ENCODE peak calls at places on chromosome 17, in six cellular contexts. T is ELR, J is cardiac fibroblast, A is PC-3, Z is posterior vena cava, R is iris pigment epithelial cell. I is an unnamed sample.

GRCh38 chr17:70767102-70767701 is 597.9 kb downstream of the KCNJ2 start:
- DNase-seq in T (peak; percentile 60), J (peak; percentile 74), A (peak; percentile 57), Z (no peak), R (peak; percentile 42), I (peak; percentile 51)

GRCh38 chr17:81381632-81382577 is 13.4 kb upstream of the BAHCC1 start:
- DNase-seq in T (no peak), J (no peak), A (no peak), Z (no peak), R (no peak), I (no peak)

GRCh38 chr17:81544281-81544974 is 7.7 kb downstream of the FAAP100 start:
- DNase-seq in T (no peak), J (no peak), A (no peak), Z (no peak), R (no peak), I (no peak)

GRCh38 chr17:81073967-81074366 is 39.0 kb downstream of the BAIAP2 start:
- DNase-seq in T (no peak), J (no peak), A (no peak), Z (no peak), R (no peak), I (no peak)

GRCh38 chr17:79843475-79843916 is 4.3 kb upstream of the CBX4 start:
- DNase-seq in T (peak; percentile 18), J (no peak), A (no peak), Z (no peak), R (peak; percentile 17), I (no peak)

GRCh38 chr17:76383645-76384221 is 676 bp upstream of the SPHK1 start:
- DNase-seq in T (peak; percentile 77), J (peak; percentile 60), A (peak; percentile 37), Z (peak; percentile 88), R (peak; percentile 59), I (peak; percentile 69)

GRCh38 chr17:46045639-46046038 is 46.6 kb downstream of the STH start:
- DNase-seq in T (peak; percentile 40), J (no peak), A (peak; percentile 51), Z (no peak), R (peak; percentile 27), I (no peak)

GRCh38 chr17:16639438-16639837 is 14.2 kb downstream of the ZNF624 start:
- DNase-seq in T (no peak), J (no peak), A (no peak), Z (no peak), R (no peak), I (no peak)

GRCh38 chr17:38751144-38751802 is 1.3 kb upstream of the PSMB3 start:
- DNase-seq in T (peak; percentile 58), J (no peak), A (peak; percentile 38), Z (no peak), R (no peak), I (no peak)

GRCh38 chr17:39979865-39980401 is 674 bp upstream of the PSMD3 start:
- DNase-seq in T (peak; percentile 64), J (peak; percentile 26), A (no peak), Z (peak; percentile 60), R (peak; percentile 54), I (peak; percentile 46)

GRCh38 chr17:38430316-38430715 is 2.1 kb downstream of the ARHGAP23 start:
- DNase-seq in T (no peak), J (peak; percentile 75), A (no peak), Z (no peak), R (peak; percentile 85), I (peak; percentile 61)

GRCh38 chr17:75920045-75920560 is 15.4 kb upstream of the MRPL38 start:
- DNase-seq in T (no peak), J (no peak), A (no peak), Z (no peak), R (no peak), I (no peak)

GRCh38 chr17:28655160-28655559 is 6.5 kb downstream of the SDF2 start:
- DNase-seq in T (no peak), J (no peak), A (no peak), Z (peak; percentile 17), R (no peak), I (no peak)

GRCh38 chr17:5540321-5540720 is 44.0 kb downstream of the NLRP1 start:
- DNase-seq in T (no peak), J (no peak), A (no peak), Z (no peak), R (no peak), I (peak; percentile 55)

GRCh38 chr17:28247671-28248556 is 71.1 kb upstream of the TMEM97 start:
- DNase-seq in T (peak; percentile 11), J (no peak), A (no peak), Z (no peak), R (no peak), I (no peak)

GRCh38 chr17:37774508-37774907 is 29.6 kb upstream of the HNF1B start:
- DNase-seq in T (peak; percentile 10), J (no peak), A (no peak), Z (no peak), R (no peak), I (no peak)

GRCh38 chr17:19024101-19025078 is 19.8 kb upstream of the FAM83G start:
- DNase-seq in T (peak; percentile 92), J (no peak), A (peak; percentile 39), Z (peak; percentile 69), R (peak; percentile 16), I (no peak)

GRCh38 chr17:66716236-66717026 is 118.5 kb upstream of the CACNG5 start:
- DNase-seq in T (peak; percentile 13), J (peak; percentile 33), A (no peak), Z (peak; percentile 58), R (no peak), I (no peak)

GRCh38 chr17:77863814-77864161 is 94.7 kb upstream of the TNRC6C start:
- DNase-seq in T (no peak), J (peak; percentile 37), A (no peak), Z (peak; percentile 85), R (no peak), I (peak; percentile 19)

GRCh38 chr17:82710499-82711232 is 5.8 kb upstream of the FN3KRP start:
- DNase-seq in T (no peak), J (no peak), A (no peak), Z (no peak), R (no peak), I (no peak)

GRCh38 chr17:47995241-47995935 is 24.5 kb downstream of the CDK5RAP3 start:
- DNase-seq in T (no peak), J (no peak), A (no peak), Z (no peak), R (no peak), I (no peak)

GRCh38 chr17:37708008-37708615 is 36.7 kb downstream of the HNF1B start:
- DNase-seq in T (no peak), J (no peak), A (no peak), Z (no peak), R (no peak), I (no peak)

GRCh38 chr17:44382917-44383316 is 6.5 kb downstream of the ITGA2B start:
- DNase-seq in T (no peak), J (no peak), A (no peak), Z (peak; percentile 26), R (no peak), I (no peak)

GRCh38 chr17:79777166-79777843 is 643 bp upstream of the CBX2 start:
- DNase-seq in T (peak; percentile 66), J (peak; percentile 66), A (peak; percentile 82), Z (no peak), R (peak; percentile 26), I (peak; percentile 42)

GRCh38 chr17:50134206-50135110 is 4.5 kb upstream of the SAMD14 start:
- DNase-seq in T (peak; percentile 63), J (no peak), A (no peak), Z (peak; percentile 78), R (no peak), I (no peak)

GRCh38 chr17:68302066-68302564 is 10.8 kb downstream of the ARSG start:
- DNase-seq in T (no peak), J (peak; percentile 49), A (no peak), Z (no peak), R (peak; percentile 67), I (no peak)

GRCh38 chr17:67575325-67575724 is 142.4 kb upstream of the NOL11 start:
- DNase-seq in T (no peak), J (no peak), A (no peak), Z (no peak), R (no peak), I (no peak)

GRCh38 chr17:78263063-78263735 is 31.8 kb downstream of the TMEM235 start:
- DNase-seq in T (no peak), J (peak; percentile 50), A (no peak), Z (peak; percentile 89), R (no peak), I (peak; percentile 76)

GRCh38 chr17:82970067-82970466 is 109.3 kb upstream of the METRNL start:
- DNase-seq in T (no peak), J (no peak), A (no peak), Z (no peak), R (no peak), I (no peak)

GRCh38 chr17:7856081-7856791 is 1.1 kb downstream of the NAA38 start:
- DNase-seq in T (peak; percentile 46), J (peak; percentile 81), A (peak; percentile 59), Z (peak; percentile 90), R (peak; percentile 52), I (no peak)

GRCh38 chr17:34378664-34379101 is 15.7 kb upstream of the CCL1 start:
- DNase-seq in T (no peak), J (no peak), A (no peak), Z (no peak), R (peak; percentile 17), I (peak; percentile 36)

GRCh38 chr17:2792541-2793169 is 3.6 kb upstream of the RAP1GAP2 start:
- DNase-seq in T (no peak), J (no peak), A (no peak), Z (no peak), R (no peak), I (no peak)

GRCh38 chr17:32912218-32912897 is 15.6 kb upstream of the TMEM98 start:
- DNase-seq in T (peak; percentile 72), J (peak; percentile 78), A (peak; percentile 72), Z (peak; percentile 91), R (peak; percentile 83), I (peak; percentile 87)

GRCh38 chr17:41800601-41801373 is 11.0 kb downstream of the P3H4 start:
- DNase-seq in T (no peak), J (peak; percentile 58), A (peak; percentile 94), Z (no peak), R (peak; percentile 51), I (peak; percentile 75)

GRCh38 chr17:7632492-7632894 is 2.6 kb downstream of the SHBG start:
- DNase-seq in T (peak; percentile 65), J (peak; percentile 76), A (peak; percentile 58), Z (no peak), R (peak; percentile 50), I (peak; percentile 52)

GRCh38 chr17:21288581-21289017 is 4.1 kb downstream of the MAP2K3 start:
- DNase-seq in T (peak; percentile 36), J (no peak), A (peak; percentile 31), Z (peak; percentile 72), R (no peak), I (no peak)

GRCh38 chr17:42774066-42774750 is 959 bp downstream of the VPS25 start:
- DNase-seq in T (peak; percentile 77), J (no peak), A (peak; percentile 61), Z (no peak), R (peak; percentile 51), I (no peak)